ENCODE peak calls at places on chromosomes 16 and 17, in seven cellular contexts. N is ACHN, F is activated gamma-delta T cell, L is hepatic stellate cell, U is CD14-positive monocyte, Q is choroid plexus epithelial cell, P is GM13977. A is an unnamed sample.

GRCh38 chr16:30896890-30897730 is 696 bp downstream of the CTF1 start:
- DNase-seq in N (peak; percentile 95), P (peak; percentile 87), F (peak; percentile 62), U (peak; percentile 78), L (peak; percentile 92), Q (peak; percentile 94), A (peak; percentile 72)

GRCh38 chr16:22977294-22977697 is 163.3 kb downstream of the HS3ST2 start:
- DNase-seq in F (no peak), N (peak; percentile 10), P (no peak), U (no peak), Q (no peak), L (no peak), A (no peak)

GRCh38 chr17:70166571-70166970 is 2.8 kb upstream of the KCNJ2 start:
- DNase-seq in P (no peak), L (no peak), N (no peak), U (no peak), F (no peak), Q (no peak), A (no peak)

GRCh38 chr16:80746231-80746630 is 58.2 kb downstream of the CDYL2 start:
- DNase-seq in F (no peak), U (no peak), N (no peak), P (no peak), Q (peak; percentile 54), L (no peak), A (no peak)

GRCh38 chr17:30969989-30970680 is 704 bp upstream of the RNF135 start:
- DNase-seq in Q (peak; percentile 18), U (no peak), F (no peak), P (peak; percentile 57), N (peak; percentile 29), L (peak; percentile 34), A (no peak)

GRCh38 chr16:56999409-57000270 is 10.3 kb downstream of the NLRC5 start:
- DNase-seq in F (no peak), P (no peak), Q (no peak), U (no peak), L (no peak), N (no peak), A (no peak)

GRCh38 chr17:60318830-60319229 is 73.1 kb downstream of the USP32 start:
- DNase-seq in L (no peak), Q (no peak), P (no peak), U (no peak), N (no peak), F (no peak), A (no peak)

GRCh38 chr17:82287849-82288601 is 14.5 kb upstream of the CSNK1D start:
- DNase-seq in Q (peak; percentile 97), F (no peak), P (no peak), N (peak; percentile 49), L (peak; percentile 67), U (peak; percentile 83), A (no peak)

GRCh38 chr16:1964046-1964505 is 550 bp downstream of the RPS2 start:
- DNase-seq in U (no peak), N (peak; percentile 50), P (no peak), L (no peak), Q (peak; percentile 41), F (no peak), A (no peak)

GRCh38 chr17:28612936-28613872 is 781 bp downstream of the RSKR start:
- DNase-seq in L (peak; percentile 44), F (no peak), Q (peak; percentile 70), P (peak; percentile 48), U (no peak), N (peak; percentile 54), A (peak; percentile 31)

GRCh38 chr16:1108299-1109252 is 12.5 kb upstream of the C1QTNF8 start:
- DNase-seq in Q (no peak), U (no peak), N (peak; percentile 61), F (no peak), L (no peak), P (no peak), A (no peak)

GRCh38 chr17:46795379-46795952 is 23.0 kb downstream of the WNT3 start:
- DNase-seq in F (no peak), N (no peak), P (no peak), U (no peak), L (peak; percentile 47), Q (peak; percentile 88), A (no peak)

GRCh38 chr16:53502331-53503269 is at the start of gene AKTIP:
- DNase-seq in N (peak; percentile 39), F (peak; percentile 36), U (no peak), L (no peak), P (peak; percentile 67), Q (peak; percentile 61), A (peak; percentile 56)

GRCh38 chr17:31310260-31310659 is 3.6 kb downstream of the EVI2B start:
- DNase-seq in F (no peak), Q (no peak), U (no peak), P (no peak), N (no peak), L (no peak), A (no peak)

GRCh38 chr17:78362671-78363070 is 2.8 kb upstream of the SOCS3 start:
- DNase-seq in U (no peak), L (no peak), P (no peak), N (peak; percentile 47), Q (no peak), F (no peak), A (no peak)

A was measured in progenitor cell of endocrine pancreas.